ENCODE peak calls at places on chromosomes 6 and 20, in five cellular contexts. S, H, X, P and Q are unnamed samples.

GRCh38 chr20:63186528-63187316 is 29.2 kb downstream of the YTHDF1 start:
- DNase-seq in P (no peak), H (no peak), S (peak), X (no peak), Q (peak)

GRCh38 chr6:17962436-17963031 is 24.9 kb downstream of the KIF13A start:
- DNase-seq in S (peak), P (peak), H (peak), X (no peak), Q (peak)

GRCh38 chr6:160293844-160294243 is 35.2 kb upstream of the SLC22A2 start:
- DNase-seq in X (no peak), S (no peak), P (no peak), H (no peak), Q (peak)

GRCh38 chr6:121319112-121319553 is 15.1 kb downstream of the TBC1D32 start:
- DNase-seq in X (no peak), S (no peak), P (peak), H (peak), Q (peak)

GRCh38 chr6:160667854-160668481 is 3.9 kb upstream of the LPA start:
- DNase-seq in P (no peak), X (no peak), H (no peak), S (peak), Q (peak)

GRCh38 chr6:7112741-7113313 is 5.1 kb downstream of the RREB1 start:
- DNase-seq in S (peak), H (no peak), X (no peak), P (no peak), Q (peak)

GRCh38 chr6:142361765-142362540 is 60.1 kb downstream of the ADGRG6 start:
- DNase-seq in P (peak), X (no peak), S (peak), H (peak), Q (peak)

GRCh38 chr20:62741191-62741676 is 32.6 kb downstream of the NTSR1 start:
- DNase-seq in S (no peak), X (no peak), H (peak), P (no peak), Q (no peak)

GRCh38 chr6:116682334-116682712 is 1.3 kb downstream of the KPNA5 start:
- DNase-seq in X (peak), P (peak), S (peak), H (peak), Q (peak)

GRCh38 chr6:14499804-14500203 is 382.2 kb downstream of the CD83 start:
- DNase-seq in P (peak), S (peak), X (no peak), H (peak), Q (peak)

GRCh38 chr6:13872681-13873080 is 52.1 kb upstream of the RNF182 start:
- DNase-seq in X (no peak), P (no peak), S (no peak), H (no peak), Q (no peak)

GRCh38 chr20:57473246-57474042 is 51.5 kb downstream of the CTCFL start:
- DNase-seq in P (no peak), S (no peak), X (peak), H (peak), Q (peak)

GRCh38 chr6:13331516-13332348 is 3.4 kb upstream of the TBC1D7 start:
- DNase-seq in H (peak), P (peak), X (no peak), S (peak), Q (peak)

GRCh38 chr6:137808191-137808590 is 58.9 kb upstream of the TNFAIP3 start:
- DNase-seq in H (peak), P (peak), X (no peak), S (peak), Q (peak)

GRCh38 chr6:157047951-157048350 is 270.8 kb downstream of the ARID1B start:
- DNase-seq in S (no peak), X (no peak), P (peak), H (no peak), Q (no peak)

GRCh38 chr6:37653933-37654565 is 43.6 kb downstream of the MDGA1 start:
- DNase-seq in P (peak), H (peak), S (peak), X (no peak), Q (peak)

GRCh38 chr6:156718647-156719394 is 58.4 kb upstream of the ARID1B start:
- DNase-seq in X (no peak), P (peak), H (peak), S (no peak), Q (peak)

GRCh38 chr20:31788578-31788977 is 30.6 kb upstream of the MYLK2 start:
- DNase-seq in P (peak), H (no peak), S (peak), X (no peak), Q (no peak)

GRCh38 chr6:157620905-157621304 is 202.1 kb upstream of the SNX9 start:
- DNase-seq in S (peak), X (no peak), H (no peak), P (no peak), Q (peak)

GRCh38 chr6:37454420-37455125 is 21.6 kb downstream of the CMTR1 start:
- DNase-seq in X (no peak), P (no peak), S (no peak), H (peak), Q (no peak)

GRCh38 chr6:80181352-80182081 is 75.0 kb downstream of the BCKDHB start:
- DNase-seq in P (no peak), S (no peak), X (no peak), H (no peak), Q (no peak)

GRCh38 chr20:4516851-4517250 is 204.9 kb upstream of the PRND start:
- DNase-seq in H (no peak), P (no peak), X (no peak), S (peak), Q (peak)

GRCh38 chr6:170057961-170058877 is 232.7 kb downstream of the DLL1 start:
- DNase-seq in P (no peak), X (no peak), H (no peak), S (no peak), Q (no peak)

GRCh38 chr6:108157234-108157971 is 8.4 kb upstream of the NR2E1 start:
- DNase-seq in H (no peak), P (no peak), X (no peak), S (no peak), Q (no peak)

GRCh38 chr20:17748279-17748678 is 48.5 kb downstream of the BANF2 start:
- DNase-seq in X (no peak), H (no peak), S (no peak), P (no peak), Q (no peak)

GRCh38 chr6:112237066-112237465 is 17.3 kb downstream of the LAMA4 start:
- DNase-seq in H (no peak), S (no peak), P (no peak), X (no peak), Q (no peak)

GRCh38 chr6:167746377-167747151 is 80.1 kb upstream of the AFDN start:
- DNase-seq in H (no peak), X (no peak), P (no peak), S (no peak), Q (no peak)

GRCh38 chr20:62475819-62476073 is at the start of gene GATA5:
- DNase-seq in S (no peak), X (no peak), P (no peak), H (no peak), Q (no peak)

GRCh38 chr6:23106951-23107350 is 537.6 kb downstream of the HDGFL1 start:
- DNase-seq in X (no peak), H (peak), S (peak), P (peak), Q (peak)

GRCh38 chr6:88573561-88573960 is 389.9 kb downstream of the RNGTT start:
- DNase-seq in S (no peak), H (no peak), P (no peak), X (no peak), Q (no peak)

GRCh38 chr6:140046030-140046632 is 671.7 kb upstream of the CITED2 start:
- DNase-seq in S (no peak), H (no peak), P (no peak), X (no peak), Q (no peak)

GRCh38 chr6:1917628-1918371 is 308.1 kb downstream of the FOXC1 start:
- DNase-seq in H (peak), X (no peak), S (peak), P (peak), Q (peak)

GRCh38 chr20:45456632-45457031 is 12.9 kb upstream of the WFDC2 start:
- DNase-seq in X (peak), S (peak), H (no peak), P (no peak), Q (peak)

GRCh38 chr20:51275816-51276215 is 252.9 kb upstream of the KCNG1 start:
- DNase-seq in H (peak), P (peak), S (no peak), X (no peak), Q (no peak)

GRCh38 chr6:136134751-136135150 is 115.4 kb downstream of the MTFR2 start:
- DNase-seq in H (no peak), P (no peak), X (no peak), S (no peak), Q (no peak)

GRCh38 chr6:107313776-107314175 is 145.6 kb downstream of the PDSS2 start:
- DNase-seq in H (no peak), P (no peak), X (no peak), S (no peak), Q (no peak)

GRCh38 chr20:13898012-13898612 is 92.3 kb downstream of the SEL1L2 start:
- DNase-seq in H (no peak), P (no peak), S (peak), X (no peak), Q (no peak)
- H3K4me3 ChIP-seq in H (no peak), P (no peak), S (no peak), X (no peak), Q (no peak)

DNA sequence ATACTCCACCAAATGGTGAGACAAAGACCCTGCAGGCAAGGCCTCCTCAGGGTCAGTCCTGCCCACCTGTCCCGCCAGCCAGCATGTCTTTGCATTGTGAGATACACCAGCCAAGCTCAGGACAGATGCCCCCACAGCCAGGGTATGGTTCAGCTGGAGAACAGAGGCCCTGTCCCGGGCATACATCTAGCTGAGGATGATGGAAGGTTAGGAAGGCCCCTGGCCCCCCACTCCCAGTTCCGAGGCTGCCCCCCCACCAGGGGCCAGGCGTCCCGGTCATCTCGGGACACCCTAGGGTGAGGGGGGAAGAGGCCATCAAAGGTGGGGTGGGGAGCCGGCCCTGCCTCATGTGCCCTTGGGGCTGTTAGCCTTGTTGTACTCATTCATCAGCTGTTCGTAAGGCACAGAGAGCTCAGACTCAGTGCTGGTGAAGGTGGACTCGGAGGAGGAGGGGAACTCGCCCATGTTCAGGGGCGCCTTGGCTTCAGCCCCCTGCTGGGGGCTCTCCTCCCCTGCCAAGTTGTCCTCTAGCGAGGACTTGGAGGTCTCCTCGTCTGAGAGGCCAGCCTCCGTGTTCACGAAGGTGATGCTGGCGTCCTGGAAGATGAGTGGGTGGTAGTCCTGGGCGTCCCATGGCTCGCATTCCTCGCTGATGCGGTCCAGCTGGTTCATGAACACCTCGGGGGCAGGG is 38.6 kb downstream of the KCNK5 start:
- DNase-seq in H (no peak), P (no peak), X (no peak), S (no peak), Q (no peak)
- TF ChIP-seq CTCF in H (no peak), P (no peak), X (no peak), S (no peak), Q (no peak)

GRCh38 chr6:95228636-95229035 is 348.7 kb upstream of the MANEA start:
- DNase-seq in P (no peak), S (no peak), H (no peak), X (no peak), Q (no peak)
- H3K4me3 ChIP-seq in P (no peak), S (no peak), H (no peak), X (no peak), Q (no peak)

DNA sequence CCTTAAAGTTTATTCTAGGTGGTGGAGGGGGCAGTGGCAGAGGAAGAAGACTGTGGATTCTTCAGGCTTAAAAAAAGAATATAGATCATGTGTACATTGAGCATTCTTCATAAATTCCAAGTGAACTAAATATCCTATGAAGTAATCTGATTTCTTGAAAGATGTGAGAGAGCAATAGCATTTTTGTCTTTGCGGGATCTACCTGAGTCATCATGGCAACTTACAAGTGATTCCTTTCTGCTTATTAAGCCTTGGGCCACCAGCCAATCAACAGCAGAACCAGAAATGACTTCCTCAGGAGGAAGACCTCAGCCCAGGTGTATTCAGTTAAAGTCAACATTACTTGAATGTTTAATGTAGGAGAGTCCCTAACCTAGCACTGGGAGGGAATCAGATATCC is 756.9 kb downstream of the TFAP2A start:
- DNase-seq in X (no peak), P (peak), S (peak), H (peak), Q (peak)
- TF ChIP-seq CTCF in X (no peak), P (no peak), S (no peak), H (no peak), Q (no peak)

GRCh38 chr6:41705996-41706835 is 29.2 kb downstream of the TFEB start:
- DNase-seq in P (peak), X (peak), S (peak), H (peak), Q (peak)
- H3K4me3 ChIP-seq in P (no peak), X (no peak), S (no peak), H (no peak), Q (no peak)

DNA sequence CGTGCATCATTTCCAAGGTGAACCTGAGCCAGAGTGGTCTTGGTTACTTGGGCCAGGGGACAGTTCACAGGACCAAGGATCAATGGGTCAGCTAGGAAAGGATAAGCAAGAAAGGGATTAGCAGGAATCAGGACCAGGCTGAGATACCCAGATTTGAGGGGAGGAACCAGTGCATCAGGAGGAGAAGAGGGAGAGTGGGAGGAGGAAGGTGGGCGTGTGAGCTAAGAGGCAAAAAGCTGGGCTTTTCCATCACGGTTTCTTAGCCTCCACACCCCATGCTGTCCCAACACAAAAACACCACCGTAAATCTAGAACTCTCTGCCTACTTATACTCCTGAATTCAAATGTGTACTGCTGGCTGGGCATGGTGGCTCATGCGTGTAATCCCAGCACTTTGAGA is 27.5 kb downstream of the EYA4 start:
- DNase-seq in P (no peak), X (no peak), H (no peak), S (no peak), Q (no peak)
- TF ChIP-seq CTCF in P (no peak), X (no peak), H (no peak), S (no peak), Q (no peak)

DNA sequence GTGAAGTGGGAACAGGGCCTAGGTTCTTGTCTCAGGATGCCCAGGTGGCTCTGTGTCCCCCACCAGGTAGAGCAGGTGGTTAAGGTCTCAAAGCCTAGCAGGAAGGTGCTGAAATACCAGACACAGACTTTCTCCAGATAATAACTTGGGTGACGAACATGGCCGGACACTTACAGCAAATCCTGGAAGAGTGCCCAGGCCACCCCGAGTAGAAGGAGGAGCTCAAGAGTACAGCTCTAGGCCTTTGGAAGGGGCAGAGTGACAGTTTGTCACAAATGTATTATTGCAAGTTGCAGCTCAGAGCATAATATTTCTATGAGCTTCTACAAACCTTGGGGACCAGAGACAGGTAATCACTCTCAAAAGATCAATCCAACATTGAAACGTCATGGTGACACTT is 251.6 kb upstream of the SOX4 start:
- DNase-seq in H (no peak), S (no peak), X (peak), P (no peak), Q (no peak)
- H3K4me3 ChIP-seq in H (no peak), S (no peak), X (no peak), P (no peak), Q (no peak)

GRCh38 chr6:131594074-131594473 is 21.0 kb downstream of the ARG1 start:
- DNase-seq in P (no peak), S (no peak), H (no peak), X (no peak), Q (no peak)

GRCh38 chr6:131602913-131603312 is 25.1 kb downstream of the MED23 start:
- DNase-seq in S (peak), H (peak), X (no peak), P (peak), Q (peak)

GRCh38 chr6:131600696-131601095 is 27.3 kb downstream of the MED23 start:
- DNase-seq in H (no peak), P (no peak), X (no peak), S (no peak), Q (no peak)

GRCh38 chr6:131592935-131593334 is 19.9 kb downstream of the ARG1 start:
- DNase-seq in H (no peak), X (no peak), S (no peak), P (no peak), Q (no peak)

DNA sequence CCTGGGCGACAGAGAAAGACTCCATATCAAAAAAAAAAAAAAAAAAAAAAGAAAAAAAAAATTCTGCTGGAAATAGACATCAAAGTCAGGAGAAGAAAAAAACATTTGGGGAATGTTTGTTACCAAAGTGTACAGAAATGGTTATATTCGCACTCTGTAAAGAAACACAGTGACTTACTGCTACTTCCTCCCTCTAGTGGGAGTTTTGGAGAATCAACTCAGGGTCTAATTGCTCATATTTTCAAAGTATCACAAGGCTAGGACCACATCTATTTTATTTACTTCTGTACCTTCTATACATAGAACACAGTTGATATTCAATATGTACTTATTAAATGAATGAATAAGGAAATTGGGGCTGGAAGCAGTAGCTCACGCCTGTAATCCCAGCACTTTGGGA is 24.4 kb downstream of the ARG1 start:
- DNase-seq in P (no peak), S (no peak), X (no peak), H (no peak), Q (no peak)
- TF ChIP-seq CTCF in P (no peak), S (peak), X (no peak), H (peak), Q (peak)